ENCODE peak calls at places on chromosomes 11 and 22, in five cellular contexts. J, F, A, P and B are unnamed samples.

GRCh38 chr22:48758905-48759875 is 1068.5 kb downstream of the BRD1 start:
- DNase-seq in J (no peak), F (no peak), A (peak), P (no peak), B (no peak)

GRCh38 chr11:3111919-3112690 is 53.0 kb downstream of the OSBPL5 start:
- DNase-seq in J (no peak), F (no peak), A (no peak), P (no peak), B (no peak)

GRCh38 chr11:57081356-57081755 is 92.6 kb downstream of the OR5AK2 start:
- DNase-seq in J (no peak), F (no peak), A (no peak), P (no peak), B (no peak)

GRCh38 chr11:101915811-101916291 is 471 bp downstream of the ANGPTL5 start:
- DNase-seq in J (no peak), F (no peak), A (no peak), P (peak), B (no peak)

GRCh38 chr11:41010361-41011050 is 448.9 kb downstream of the LRRC4C start:
- DNase-seq in J (no peak), F (no peak), A (no peak), P (no peak), B (no peak)

GRCh38 chr11:93267383-93267782 is 63.2 kb upstream of the DEUP1 start:
- DNase-seq in J (no peak), F (no peak), A (no peak), P (no peak), B (no peak)

GRCh38 chr11:33376331-33377099 is 119.3 kb downstream of the HIPK3 start:
- DNase-seq in J (peak), F (no peak), A (no peak), P (peak), B (no peak)

GRCh38 chr22:39349506-39349966 is 255 bp upstream of the SYNGR1 start:
- DNase-seq in J (peak), F (no peak), A (no peak), P (no peak), B (no peak)

GRCh38 chr11:71101046-71101445 is 151.3 kb downstream of the SHANK2 start:
- DNase-seq in J (no peak), F (no peak), A (no peak), P (no peak), B (no peak)

GRCh38 chr11:128867277-128867676 is at the start of gene KCNJ1:
- DNase-seq in J (no peak), F (no peak), A (peak), P (no peak), B (no peak)

GRCh38 chr22:19578180-19579004 is 54.2 kb upstream of the CLDN5 start:
- DNase-seq in J (no peak), F (no peak), A (no peak), P (no peak), B (no peak)

GRCh38 chr11:6531267-6531752 is 34.2 kb downstream of the DNHD1 start:
- DNase-seq in J (no peak), F (peak), A (no peak), P (peak), B (no peak)

GRCh38 chr22:27588915-27589314 is 212.6 kb downstream of the MN1 start:
- DNase-seq in J (no peak), F (no peak), A (no peak), P (no peak), B (no peak)

GRCh38 chr11:108970221-108970991 is 305.5 kb downstream of the DDX10 start:
- DNase-seq in J (no peak), F (no peak), A (no peak), P (no peak), B (no peak)

GRCh38 chr11:66068923-66069714 is 953 bp upstream of the PACS1 start:
- DNase-seq in J (peak), F (no peak), A (no peak), P (peak), B (no peak)

GRCh38 chr11:3671334-3672254 is at the start of gene CHRNA10:
- DNase-seq in J (no peak), F (no peak), A (peak), P (no peak), B (no peak)

GRCh38 chr11:134663506-134664313 is 251.7 kb upstream of the B3GAT1 start:
- DNase-seq in J (no peak), F (no peak), A (peak), P (no peak), B (no peak)

GRCh38 chr11:420054-420910 is 5.5 kb upstream of the SIGIRR start:
- DNase-seq in J (peak), F (no peak), A (no peak), P (no peak), B (no peak)

GRCh38 chr11:6612816-6613136 is 760 bp upstream of the TAF10 start:
- DNase-seq in J (peak), F (peak), A (no peak), P (no peak), B (no peak)

GRCh38 chr11:28673687-28674431 is 565.7 kb downstream of the METTL15 start:
- DNase-seq in J (no peak), F (peak), A (no peak), P (peak), B (no peak)

GRCh38 chr11:125679397-125679796 is 1.2 kb downstream of the ACRV1 start:
- DNase-seq in J (no peak), F (peak), A (no peak), P (no peak), B (no peak)

GRCh38 chr22:49786976-49787843 is 40.5 kb downstream of the BRD1 start:
- DNase-seq in J (no peak), F (no peak), A (no peak), P (no peak), B (no peak)

GRCh38 chr11:19453893-19454292 is 213.1 kb upstream of the E2F8 start:
- DNase-seq in J (no peak), F (no peak), A (no peak), P (no peak), B (no peak)

GRCh38 chr11:36500315-36500721 is 9.8 kb downstream of the TRAF6 start:
- DNase-seq in J (no peak), F (no peak), A (no peak), P (peak), B (peak)

GRCh38 chr11:18720811-18721575 is 5.0 kb downstream of the IGSF22 start:
- DNase-seq in J (peak), F (peak), A (peak), P (peak), B (no peak)

GRCh38 chr11:126978155-126978554 is 22.4 kb downstream of the KIRREL3 start:
- DNase-seq in J (no peak), F (no peak), A (no peak), P (no peak), B (no peak)

GRCh38 chr22:27531782-27532530 is 269.6 kb downstream of the MN1 start:
- DNase-seq in J (no peak), F (no peak), A (no peak), P (peak), B (peak)

GRCh38 chr11:122392508-122392907 is 263.0 kb upstream of the UBASH3B start:
- DNase-seq in J (no peak), F (no peak), A (no peak), P (no peak), B (no peak)

GRCh38 chr11:121741954-121742361 is 289.2 kb upstream of the SORL1-AS1 start:
- DNase-seq in J (peak), F (no peak), A (no peak), P (peak), B (no peak)

GRCh38 chr11:134791102-134791501 is 379.1 kb upstream of the B3GAT1 start:
- DNase-seq in J (no peak), F (no peak), A (no peak), P (no peak), B (no peak)

GRCh38 chr11:69918938-69919650 is 99.9 kb upstream of the FGF3 start:
- DNase-seq in J (peak), F (peak), A (peak), P (peak), B (no peak)

GRCh38 chr11:107591098-107591445 is at the start of gene ELMOD1:
- DNase-seq in J (peak), F (no peak), A (no peak), P (peak), B (no peak)

GRCh38 chr11:65214212-65214845 is 32.6 kb downstream of the CAPN1 start:
- DNase-seq in J (no peak), F (no peak), A (no peak), P (no peak), B (no peak)

GRCh38 chr11:57597971-57598830 is 716 bp downstream of the SERPING1 start:
- DNase-seq in J (peak), F (no peak), A (peak), P (peak), B (no peak)

GRCh38 chr22:41636467-41636866 is 15.4 kb downstream of the XRCC6 start:
- DNase-seq in J (no peak), F (no peak), A (no peak), P (peak), B (no peak)

GRCh38 chr11:127106142-127106541 is 105.6 kb upstream of the KIRREL3 start:
- DNase-seq in J (no peak), F (no peak), A (no peak), P (no peak), B (no peak)

GRCh38 chr11:113895367-113896155 is 9.0 kb upstream of the HTR3B start:
- DNase-seq in J (no peak), F (no peak), A (peak), P (no peak), B (no peak)

GRCh38 chr11:32435152-32435480 is 223 bp downstream of the WT1 start:
- DNase-seq in J (no peak), F (no peak), A (no peak), P (no peak), B (no peak)

GRCh38 chr11:61579398-61580291 is 1.2 kb downstream of the SYT7 start:
- DNase-seq in J (no peak), F (no peak), A (no peak), P (no peak), B (no peak)
- TF ChIP-seq CTCF in J (no peak), F (no peak), A (no peak), P (no peak), B (no peak)

GRCh38 chr11:62559204-62559603 is 12.6 kb upstream of the AHNAK start:
- DNase-seq in J (no peak), F (no peak), A (no peak), P (no peak), B (no peak)
- H3K27ac ChIP-seq in J (no peak), F (peak), A (peak), P (no peak), B (no peak)

GRCh38 chr22:33803371-33803770 is 116.9 kb downstream of the LARGE1 start:
- DNase-seq in J (no peak), F (no peak), A (no peak), P (peak), B (peak)

GRCh38 chr22:33811208-33811607 is 109.1 kb downstream of the LARGE1 start:
- DNase-seq in J (no peak), F (no peak), A (no peak), P (no peak), B (no peak)

GRCh38 chr22:33806191-33806590 is 114.1 kb downstream of the LARGE1 start:
- DNase-seq in J (no peak), F (no peak), A (no peak), P (no peak), B (no peak)

GRCh38 chr22:33803883-33804282 is 116.4 kb downstream of the LARGE1 start:
- DNase-seq in J (no peak), F (no peak), A (no peak), P (no peak), B (no peak)

DNA sequence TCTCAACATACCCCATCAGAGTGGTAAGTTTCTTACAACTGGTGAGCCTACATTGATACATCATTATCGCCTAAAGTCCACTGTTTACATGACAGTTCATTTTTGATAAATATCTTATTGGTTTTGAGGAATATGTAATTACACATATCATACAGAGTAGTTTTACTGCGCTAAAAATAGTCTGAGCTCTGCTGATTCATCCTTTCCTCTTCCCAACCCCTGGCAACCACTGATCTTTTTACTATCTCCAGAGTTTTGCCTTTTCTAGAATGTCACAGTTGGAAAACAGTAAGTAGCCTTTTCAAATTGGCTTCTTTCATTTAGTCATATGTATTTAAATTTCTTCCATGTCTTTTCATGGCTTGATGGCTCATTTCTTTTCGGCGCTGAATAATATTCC is 112.8 kb downstream of the LARGE1 start:
- DNase-seq in J (no peak), F (no peak), A (no peak), P (peak), B (no peak)
- H3K4me3 ChIP-seq in J (no peak), F (no peak), A (no peak), P (no peak), B (no peak)

GRCh38 chr11:94876645-94877445 is 96.5 kb downstream of the CWC15 start:
- DNase-seq in J (peak), F (peak), A (no peak), P (peak), B (peak)
- TF ChIP-seq CTCF in J (no peak), F (peak), A (peak), P (peak), B (peak)

GRCh38 chr11:10927533-10927932 is 69.7 kb upstream of the ZBED5 start:
- DNase-seq in J (no peak), F (no peak), A (no peak), P (no peak), B (no peak)

GRCh38 chr11:10930961-10931760 is 73.3 kb upstream of the ZBED5 start:
- DNase-seq in J (peak), F (no peak), A (peak), P (peak), B (peak)

GRCh38 chr11:10931761-10932700 is 74.2 kb upstream of the ZBED5 start:
- DNase-seq in J (no peak), F (no peak), A (no peak), P (no peak), B (no peak)

GRCh38 chr11:10932976-10933375 is 75.1 kb upstream of the ZBED5 start:
- DNase-seq in J (no peak), F (no peak), A (no peak), P (no peak), B (no peak)

GRCh38 chr11:10930224-10930960 is 72.5 kb upstream of the ZBED5 start:
- DNase-seq in J (no peak), F (no peak), A (no peak), P (no peak), B (no peak)
- H3K27ac ChIP-seq in J (peak), F (peak), A (peak), P (peak), B (peak)

GRCh38 chr22:30435674-30436126 is 10.1 kb downstream of the MTFP1 start:
- DNase-seq in J (no peak), F (peak), A (no peak), P (no peak), B (no peak)

GRCh38 chr22:30433773-30434172 is 8.2 kb downstream of the MTFP1 start:
- DNase-seq in J (no peak), F (no peak), A (no peak), P (no peak), B (no peak)

GRCh38 chr22:30436196-30436595 is 10.6 kb downstream of the MTFP1 start:
- DNase-seq in J (no peak), F (no peak), A (no peak), P (no peak), B (no peak)

GRCh38 chr22:30433227-30433626 is 7.7 kb downstream of the MTFP1 start:
- DNase-seq in J (no peak), F (no peak), A (no peak), P (no peak), B (no peak)

GRCh38 chr22:30434775-30435315 is 9.3 kb downstream of the MTFP1 start:
- DNase-seq in J (no peak), F (no peak), A (no peak), P (no peak), B (no peak)
- H3K4me3 ChIP-seq in J (no peak), F (peak), A (no peak), P (no peak), B (no peak)

DNA sequence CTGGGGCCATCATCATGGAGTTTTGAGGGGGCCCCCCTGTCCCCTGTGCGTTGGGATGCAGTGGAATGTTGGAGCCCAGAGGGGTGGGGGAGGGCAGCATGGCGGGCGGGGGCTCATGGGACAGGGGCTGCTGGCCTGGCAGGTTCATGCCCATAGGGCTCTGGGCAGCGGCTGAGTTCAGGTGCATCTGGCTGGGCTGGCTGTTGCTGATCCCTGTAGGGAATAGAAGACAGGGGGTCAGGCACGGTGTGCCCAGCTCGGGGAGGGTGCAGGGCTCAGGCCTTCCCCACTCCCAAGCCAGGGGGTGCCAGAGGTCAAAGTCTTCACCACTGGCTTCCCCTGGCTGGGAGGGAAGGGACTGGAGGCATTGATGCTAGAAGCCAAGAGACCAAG is 15.6 kb downstream of the CXCR5 start:
- DNase-seq in J (peak), F (no peak), A (no peak), P (no peak), B (no peak)
- TF ChIP-seq CTCF in J (no peak), F (no peak), A (no peak), P (no peak), B (no peak)

GRCh38 chr22:42926768-42927167 is 69.7 kb upstream of the ARFGAP3 start:
- DNase-seq in J (peak), F (no peak), A (no peak), P (no peak), B (no peak)
- H3K27ac ChIP-seq in J (peak), F (no peak), A (no peak), P (no peak), B (no peak)

GRCh38 chr11:14314127-14314526 is 44.9 kb downstream of the RRAS2 start:
- DNase-seq in J (no peak), F (no peak), A (no peak), P (no peak), B (no peak)
- H3K4me3 ChIP-seq in J (no peak), F (no peak), A (no peak), P (no peak), B (no peak)